ENCODE peak calls at places on chromosomes 12 and 14, in eight cellular contexts. One of them, this sample, is unnamed.

GRCh38 chr12:27571463-27571862 is 47.5 kb downstream of the PPFIBP1 start:
- DNase-seq in H9: no peak
- DNase-seq in GM23338: no peak
- DNase-seq in fibroblast of lung: peak; percentile 91
- DNase-seq in IMR-90: peak; percentile 91
- DNase-seq in PC-9: no peak
- DNase-seq in SK-N-SH: no peak
- DNase-seq in astrocyte: peak; percentile 98
- DNase-seq in this sample: no peak

GRCh38 chr14:54631016-54631415 is 64.1 kb downstream of the SAMD4A start:
- DNase-seq in H9: no peak
- DNase-seq in GM23338: no peak
- DNase-seq in fibroblast of lung: no peak
- DNase-seq in IMR-90: no peak
- DNase-seq in PC-9: no peak
- DNase-seq in SK-N-SH: no peak
- DNase-seq in astrocyte: no peak
- DNase-seq in this sample: no peak

GRCh38 chr12:132167610-132168310 is 23.5 kb downstream of the NOC4L start:
- DNase-seq in H9: no peak
- DNase-seq in GM23338: no peak
- DNase-seq in fibroblast of lung: no peak
- DNase-seq in IMR-90: no peak
- DNase-seq in PC-9: no peak
- DNase-seq in SK-N-SH: no peak
- DNase-seq in astrocyte: no peak
- DNase-seq in this sample: no peak

GRCh38 chr12:5442251-5443006 is 10.5 kb downstream of the NTF3 start:
- DNase-seq in H9: no peak
- DNase-seq in GM23338: peak; percentile 64
- DNase-seq in fibroblast of lung: peak; percentile 75
- DNase-seq in IMR-90: peak; percentile 73
- DNase-seq in PC-9: peak; percentile 17
- DNase-seq in SK-N-SH: peak; percentile 55
- DNase-seq in astrocyte: peak; percentile 39
- DNase-seq in this sample: peak; percentile 67

GRCh38 chr14:105022276-105022670 is 1.4 kb upstream of the CDCA4 start:
- DNase-seq in H9: no peak
- DNase-seq in GM23338: no peak
- DNase-seq in fibroblast of lung: no peak
- DNase-seq in IMR-90: no peak
- DNase-seq in PC-9: no peak
- DNase-seq in SK-N-SH: no peak
- DNase-seq in astrocyte: no peak
- DNase-seq in this sample: no peak

GRCh38 chr14:58985786-58986185 is 202.7 kb upstream of the DAAM1 start:
- DNase-seq in H9: no peak
- DNase-seq in GM23338: no peak
- DNase-seq in fibroblast of lung: no peak
- DNase-seq in IMR-90: no peak
- DNase-seq in PC-9: no peak
- DNase-seq in SK-N-SH: no peak
- DNase-seq in astrocyte: no peak
- DNase-seq in this sample: no peak

GRCh38 chr14:103889313-103890051 is 38.8 kb upstream of the TDRD9 start:
- DNase-seq in H9: no peak
- DNase-seq in GM23338: no peak
- DNase-seq in fibroblast of lung: no peak
- DNase-seq in IMR-90: peak; percentile 20
- DNase-seq in PC-9: no peak
- DNase-seq in SK-N-SH: peak; percentile 35
- DNase-seq in astrocyte: peak; percentile 16
- DNase-seq in this sample: no peak

GRCh38 chr12:28954333-28954732 is 194.7 kb upstream of the FAR2 start:
- DNase-seq in H9: no peak
- DNase-seq in GM23338: no peak
- DNase-seq in fibroblast of lung: no peak
- DNase-seq in IMR-90: peak; percentile 65
- DNase-seq in PC-9: no peak
- DNase-seq in SK-N-SH: no peak
- DNase-seq in astrocyte: peak; percentile 74
- DNase-seq in this sample: no peak

GRCh38 chr14:94114589-94115067 is 4.1 kb downstream of the IFI27 start:
- DNase-seq in H9: peak; percentile 5
- DNase-seq in GM23338: no peak
- DNase-seq in fibroblast of lung: no peak
- DNase-seq in IMR-90: no peak
- DNase-seq in PC-9: no peak
- DNase-seq in SK-N-SH: no peak
- DNase-seq in astrocyte: no peak
- DNase-seq in this sample: no peak

GRCh38 chr12:113683566-113683965 is 211.9 kb upstream of the LHX5 start:
- DNase-seq in H9: no peak
- DNase-seq in GM23338: no peak
- DNase-seq in fibroblast of lung: no peak
- DNase-seq in IMR-90: no peak
- DNase-seq in PC-9: no peak
- DNase-seq in SK-N-SH: no peak
- DNase-seq in astrocyte: no peak
- DNase-seq in this sample: no peak

GRCh38 chr12:44076892-44077291 is 241.0 kb downstream of the TMEM117 start:
- DNase-seq in H9: no peak
- DNase-seq in GM23338: no peak
- DNase-seq in fibroblast of lung: no peak
- DNase-seq in IMR-90: no peak
- DNase-seq in PC-9: no peak
- DNase-seq in SK-N-SH: no peak
- DNase-seq in astrocyte: no peak
- DNase-seq in this sample: no peak

GRCh38 chr14:95520346-95520745 is 3.9 kb upstream of the SYNE3 start:
- DNase-seq in H9: no peak
- DNase-seq in GM23338: no peak
- DNase-seq in fibroblast of lung: no peak
- DNase-seq in IMR-90: no peak
- DNase-seq in PC-9: no peak
- DNase-seq in SK-N-SH: no peak
- DNase-seq in astrocyte: no peak
- DNase-seq in this sample: no peak

GRCh38 chr12:50598321-50598862 is 93.6 kb downstream of the DIP2B start:
- DNase-seq in H9: no peak
- DNase-seq in GM23338: no peak
- DNase-seq in fibroblast of lung: peak; percentile 32
- DNase-seq in IMR-90: peak; percentile 35
- DNase-seq in PC-9: no peak
- DNase-seq in SK-N-SH: no peak
- DNase-seq in astrocyte: no peak
- DNase-seq in this sample: peak; percentile 65

GRCh38 chr12:24821691-24822090 is 127.2 kb downstream of the BCAT1 start:
- DNase-seq in H9: no peak
- DNase-seq in GM23338: no peak
- DNase-seq in fibroblast of lung: peak; percentile 55
- DNase-seq in IMR-90: peak; percentile 77
- DNase-seq in PC-9: no peak
- DNase-seq in SK-N-SH: no peak
- DNase-seq in astrocyte: peak; percentile 84
- DNase-seq in this sample: no peak

GRCh38 chr12:1360812-1361211 is 233.6 kb downstream of the FBXL14 start:
- DNase-seq in H9: no peak
- DNase-seq in GM23338: no peak
- DNase-seq in fibroblast of lung: peak; percentile 27
- DNase-seq in IMR-90: peak; percentile 91
- DNase-seq in PC-9: no peak
- DNase-seq in SK-N-SH: no peak
- DNase-seq in astrocyte: peak; percentile 84
- DNase-seq in this sample: no peak

GRCh38 chr12:96516472-96517417 is 27.4 kb downstream of the CFAP54 start:
- DNase-seq in H9: peak; percentile 69
- DNase-seq in GM23338: peak; percentile 86
- DNase-seq in fibroblast of lung: peak; percentile 88
- DNase-seq in IMR-90: peak; percentile 85
- DNase-seq in PC-9: peak; percentile 71
- DNase-seq in SK-N-SH: peak; percentile 45
- DNase-seq in astrocyte: peak; percentile 52
- DNase-seq in this sample: peak; percentile 91

GRCh38 chr12:96526110-96526509 is 36.7 kb downstream of the CFAP54 start:
- DNase-seq in H9: no peak
- DNase-seq in GM23338: no peak
- DNase-seq in fibroblast of lung: no peak
- DNase-seq in IMR-90: no peak
- DNase-seq in PC-9: no peak
- DNase-seq in SK-N-SH: no peak
- DNase-seq in astrocyte: no peak
- DNase-seq in this sample: no peak

GRCh38 chr12:96520767-96521166 is 31.4 kb downstream of the CFAP54 start:
- DNase-seq in H9: no peak
- DNase-seq in GM23338: no peak
- DNase-seq in fibroblast of lung: peak; percentile 35
- DNase-seq in IMR-90: peak; percentile 34
- DNase-seq in PC-9: no peak
- DNase-seq in SK-N-SH: no peak
- DNase-seq in astrocyte: no peak
- DNase-seq in this sample: no peak

GRCh38 chr12:96522690-96523089 is 33.3 kb downstream of the CFAP54 start:
- DNase-seq in H9: no peak
- DNase-seq in GM23338: no peak
- DNase-seq in fibroblast of lung: no peak
- DNase-seq in IMR-90: no peak
- DNase-seq in PC-9: no peak
- DNase-seq in SK-N-SH: no peak
- DNase-seq in astrocyte: no peak
- DNase-seq in this sample: no peak

GRCh38 chr12:96522283-96522682 is 32.9 kb downstream of the CFAP54 start:
- DNase-seq in H9: peak; percentile 66
- DNase-seq in GM23338: peak; percentile 53
- DNase-seq in fibroblast of lung: no peak
- DNase-seq in IMR-90: no peak
- DNase-seq in PC-9: no peak
- DNase-seq in SK-N-SH: no peak
- DNase-seq in astrocyte: no peak
- DNase-seq in this sample: no peak
- H2AFZ ChIP-seq in H9: no peak overlapping the region
- H2AFZ ChIP-seq in GM23338: peak overlapping the region; percentile 85
- H2AFZ ChIP-seq in fibroblast of lung: no peak overlapping the region
- H2AFZ ChIP-seq in IMR-90: no peak overlapping the region
- H2AFZ ChIP-seq in PC-9: no peak overlapping the region
- H2AFZ ChIP-seq in SK-N-SH: no peak overlapping the region
- H2AFZ ChIP-seq in astrocyte: no peak overlapping the region
- H2AFZ ChIP-seq in this sample: no peak overlapping the region

GRCh38 chr14:90602088-90602687 is 205.4 kb downstream of the CALM1 start:
- DNase-seq in H9: no peak
- DNase-seq in GM23338: no peak
- DNase-seq in fibroblast of lung: peak; percentile 14
- DNase-seq in IMR-90: no peak
- DNase-seq in PC-9: no peak
- DNase-seq in SK-N-SH: no peak
- DNase-seq in astrocyte: no peak
- DNase-seq in this sample: no peak
- H3K4me1 ChIP-seq in H9: peaks cover 3% of the 10 kb centered on the region
- H3K4me1 ChIP-seq in GM23338: peaks cover 56% of the 10 kb centered on the region
- H3K4me1 ChIP-seq in fibroblast of lung: no peaks in the 10 kb centered on the region
- H3K4me1 ChIP-seq in IMR-90: peaks cover 9% of the 10 kb centered on the region
- H3K4me1 ChIP-seq in PC-9: peaks cover 8% of the 10 kb centered on the region
- H3K4me1 ChIP-seq in SK-N-SH: peaks cover 11% of the 10 kb centered on the region
- H3K4me1 ChIP-seq in astrocyte: no peaks in the 10 kb centered on the region
- H3K4me1 ChIP-seq in this sample: no peaks in the 10 kb centered on the region

GRCh38 chr12:118611295-118611694 is 234.9 kb downstream of the SUDS3 start:
- DNase-seq in H9: peak; percentile 43
- DNase-seq in GM23338: peak; percentile 12
- DNase-seq in fibroblast of lung: no peak
- DNase-seq in IMR-90: no peak
- DNase-seq in PC-9: no peak
- DNase-seq in SK-N-SH: peak; percentile 16
- DNase-seq in astrocyte: no peak
- DNase-seq in this sample: no peak

GRCh38 chr12:118606690-118607089 is 230.3 kb downstream of the SUDS3 start:
- DNase-seq in H9: no peak
- DNase-seq in GM23338: no peak
- DNase-seq in fibroblast of lung: no peak
- DNase-seq in IMR-90: no peak
- DNase-seq in PC-9: no peak
- DNase-seq in SK-N-SH: no peak
- DNase-seq in astrocyte: no peak
- DNase-seq in this sample: no peak

GRCh38 chr12:118611770-118612169 is 235.4 kb downstream of the SUDS3 start:
- DNase-seq in H9: no peak
- DNase-seq in GM23338: no peak
- DNase-seq in fibroblast of lung: no peak
- DNase-seq in IMR-90: no peak
- DNase-seq in PC-9: no peak
- DNase-seq in SK-N-SH: no peak
- DNase-seq in astrocyte: no peak
- DNase-seq in this sample: no peak

GRCh38 chr12:118607831-118608230 is 231.5 kb downstream of the SUDS3 start:
- DNase-seq in H9: no peak
- DNase-seq in GM23338: no peak
- DNase-seq in fibroblast of lung: no peak
- DNase-seq in IMR-90: no peak
- DNase-seq in PC-9: no peak
- DNase-seq in SK-N-SH: no peak
- DNase-seq in astrocyte: no peak
- DNase-seq in this sample: no peak

GRCh38 chr12:118608770-118609344 is 232.5 kb downstream of the SUDS3 start:
- DNase-seq in H9: no peak
- DNase-seq in GM23338: peak; percentile 24
- DNase-seq in fibroblast of lung: no peak
- DNase-seq in IMR-90: no peak
- DNase-seq in PC-9: no peak
- DNase-seq in SK-N-SH: no peak
- DNase-seq in astrocyte: no peak
- DNase-seq in this sample: no peak
- H2AFZ ChIP-seq in H9: no peak overlapping the region
- H2AFZ ChIP-seq in GM23338: peak overlapping the region; percentile 69
- H2AFZ ChIP-seq in fibroblast of lung: no peak overlapping the region
- H2AFZ ChIP-seq in IMR-90: no peak overlapping the region
- H2AFZ ChIP-seq in PC-9: no peak overlapping the region
- H2AFZ ChIP-seq in SK-N-SH: no peak overlapping the region
- H2AFZ ChIP-seq in astrocyte: no peak overlapping the region
- H2AFZ ChIP-seq in this sample: no peak overlapping the region

DNA sequence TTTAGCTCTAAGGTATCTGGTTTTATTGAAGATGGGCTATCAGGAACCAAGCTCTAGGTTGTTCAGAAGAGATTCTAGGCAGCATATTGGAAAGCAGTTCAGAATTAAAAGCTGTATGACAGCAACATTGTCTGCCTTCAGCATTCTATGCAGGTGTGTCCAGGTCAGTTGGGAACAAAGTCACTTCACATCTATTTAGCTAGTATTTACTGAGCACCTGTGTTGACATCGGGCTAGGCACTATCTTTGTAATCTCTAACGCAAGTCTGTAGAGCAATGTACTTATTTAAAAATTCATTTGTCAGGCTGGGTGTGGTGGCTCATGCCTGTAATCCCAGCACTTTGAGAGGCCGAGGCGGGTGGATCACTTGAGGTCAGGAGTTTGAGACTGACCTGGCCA is 6.8 kb upstream of the EID3 start:
- DNase-seq in H9: no peak
- DNase-seq in GM23338: no peak
- DNase-seq in fibroblast of lung: no peak
- DNase-seq in IMR-90: no peak
- DNase-seq in PC-9: no peak
- DNase-seq in SK-N-SH: no peak
- DNase-seq in astrocyte: no peak
- DNase-seq in this sample: no peak
- H3K4me1 ChIP-seq in H9: peaks cover 2% of the 10 kb centered on the region
- H3K4me1 ChIP-seq in GM23338: peaks cover 18% of the 10 kb centered on the region
- H3K4me1 ChIP-seq in fibroblast of lung: peaks cover 11% of the 10 kb centered on the region
- H3K4me1 ChIP-seq in IMR-90: peaks cover 25% of the 10 kb centered on the region
- H3K4me1 ChIP-seq in PC-9: peaks cover 58% of the 10 kb centered on the region
- H3K4me1 ChIP-seq in SK-N-SH: peaks cover 9% of the 10 kb centered on the region
- H3K4me1 ChIP-seq in astrocyte: no peaks in the 10 kb centered on the region
- H3K4me1 ChIP-seq in this sample: peaks cover 2% of the 10 kb centered on the region

GRCh38 chr14:99480856-99481744 is at the start of the genes CCNK and SETD3:
- DNase-seq in H9: peak; percentile 100
- DNase-seq in GM23338: peak; percentile 99
- DNase-seq in fibroblast of lung: peak; percentile 100
- DNase-seq in IMR-90: peak; percentile 100
- DNase-seq in PC-9: peak; percentile 94
- DNase-seq in SK-N-SH: peak; percentile 98
- DNase-seq in astrocyte: peak; percentile 98
- DNase-seq in this sample: peak; percentile 100
- H2AFZ ChIP-seq in H9: no peak within 1 kb of the TSS
- H2AFZ ChIP-seq in GM23338: peak within 1 kb of the TSS; percentile 54
- H2AFZ ChIP-seq in fibroblast of lung: peak within 1 kb of the TSS; percentile 85
- H2AFZ ChIP-seq in IMR-90: peak within 1 kb of the TSS; percentile 93
- H2AFZ ChIP-seq in PC-9: peak within 1 kb of the TSS; percentile 76
- H2AFZ ChIP-seq in SK-N-SH: peak within 1 kb of the TSS; percentile 92
- H2AFZ ChIP-seq in astrocyte: peak within 1 kb of the TSS; percentile 81
- H2AFZ ChIP-seq in this sample: peak within 1 kb of the TSS; percentile 40